ENCODE peak calls at places on chromosome 21, in eight cellular contexts. A is IMR-90; Z is right cardiac atrium; E is AG04450; I is upper lobe of right lung; R is CD8-positive, alpha-beta memory T cell; N is SJSA1; P is suprapubic skin. G is an unnamed sample. For H3K27me3 and H3K9me3, the result is how much of the 10 kb centered on the place peaks cover.

GRCh38 chr21:41600961-41601572 is 93.1 kb upstream of the TMPRSS2 start:
- DNase-seq in N (no peak), P (peak), R (no peak), Z (no peak), A (no peak), I (peak), E (no peak), G (peak)

GRCh38 chr21:36627242-36627641 is 71.7 kb upstream of the SIM2 start:
- DNase-seq in P (no peak), R (no peak), I (no peak), A (peak), E (no peak), Z (no peak), N (peak), G (no peak)

GRCh38 chr21:42478504-42478903 is 17.5 kb downstream of the RSPH1 start:
- DNase-seq in R (no peak), N (no peak), I (no peak), Z (no peak), E (no peak), P (no peak), A (no peak), G (no peak)

GRCh38 chr21:41616063-41616591 is 108.2 kb upstream of the TMPRSS2 start:
- DNase-seq in Z (peak), A (peak), N (peak), P (no peak), I (no peak), R (no peak), E (peak), G (no peak)

GRCh38 chr21:42794551-42794950 is 84.8 kb downstream of the WDR4 start:
- DNase-seq in E (no peak), I (no peak), A (no peak), N (no peak), R (no peak), Z (no peak), P (peak), G (no peak)

GRCh38 chr21:36207577-36208320 is 51.1 kb downstream of the DOP1B start:
- DNase-seq in E (no peak), R (no peak), A (peak), Z (no peak), P (no peak), I (no peak), N (no peak), G (no peak)

GRCh38 chr21:36945496-36946138 is 20.9 kb downstream of the HLCS start:
- DNase-seq in R (no peak), Z (no peak), A (peak), N (no peak), E (no peak), P (no peak), I (no peak), G (no peak)

GRCh38 chr21:44438531-44439210 is 16.6 kb upstream of the LRRC3 start:
- DNase-seq in N (no peak), R (peak), Z (no peak), P (peak), E (no peak), I (peak), A (no peak), G (peak)

GRCh38 chr21:28704746-28705145 is 287.9 kb downstream of the LTN1 start:
- DNase-seq in N (no peak), R (no peak), Z (peak), P (no peak), E (no peak), I (no peak), A (peak), G (no peak)

GRCh38 chr21:28099296-28099695 is 893.4 kb downstream of the LTN1 start:
- DNase-seq in N (no peak), R (no peak), Z (peak), P (no peak), A (peak), E (no peak), I (no peak), G (no peak)

GRCh38 chr21:46567348-46567747 is 37.5 kb downstream of the S100B start:
- DNase-seq in P (no peak), E (no peak), Z (no peak), A (no peak), R (no peak), N (no peak), I (no peak), G (no peak)

GRCh38 chr21:27026501-27026900 is 59.6 kb upstream of the ADAMTS5 start:
- DNase-seq in I (no peak), P (no peak), A (peak), Z (no peak), N (peak), R (no peak), E (no peak), G (no peak)

GRCh38 chr21:29904359-29905282 is 35.2 kb downstream of the GRIK1 start:
- DNase-seq in E (no peak), R (no peak), P (no peak), I (no peak), N (no peak), A (no peak), Z (no peak), G (no peak)

GRCh38 chr21:46667735-46668380 is 32.4 kb downstream of the PRMT2 start:
- DNase-seq in R (no peak), I (no peak), Z (no peak), E (no peak), N (peak), A (peak), P (no peak), G (no peak)

GRCh38 chr21:42559326-42559725 is 45.7 kb downstream of the SLC37A1 start:
- DNase-seq in I (peak), R (no peak), P (peak), E (no peak), Z (no peak), N (no peak), A (no peak), G (no peak)

GRCh38 chr21:42841156-42841915 is 38.0 kb downstream of the WDR4 start:
- DNase-seq in E (no peak), P (peak), A (no peak), N (no peak), I (peak), R (peak), Z (no peak), G (peak)

DNA sequence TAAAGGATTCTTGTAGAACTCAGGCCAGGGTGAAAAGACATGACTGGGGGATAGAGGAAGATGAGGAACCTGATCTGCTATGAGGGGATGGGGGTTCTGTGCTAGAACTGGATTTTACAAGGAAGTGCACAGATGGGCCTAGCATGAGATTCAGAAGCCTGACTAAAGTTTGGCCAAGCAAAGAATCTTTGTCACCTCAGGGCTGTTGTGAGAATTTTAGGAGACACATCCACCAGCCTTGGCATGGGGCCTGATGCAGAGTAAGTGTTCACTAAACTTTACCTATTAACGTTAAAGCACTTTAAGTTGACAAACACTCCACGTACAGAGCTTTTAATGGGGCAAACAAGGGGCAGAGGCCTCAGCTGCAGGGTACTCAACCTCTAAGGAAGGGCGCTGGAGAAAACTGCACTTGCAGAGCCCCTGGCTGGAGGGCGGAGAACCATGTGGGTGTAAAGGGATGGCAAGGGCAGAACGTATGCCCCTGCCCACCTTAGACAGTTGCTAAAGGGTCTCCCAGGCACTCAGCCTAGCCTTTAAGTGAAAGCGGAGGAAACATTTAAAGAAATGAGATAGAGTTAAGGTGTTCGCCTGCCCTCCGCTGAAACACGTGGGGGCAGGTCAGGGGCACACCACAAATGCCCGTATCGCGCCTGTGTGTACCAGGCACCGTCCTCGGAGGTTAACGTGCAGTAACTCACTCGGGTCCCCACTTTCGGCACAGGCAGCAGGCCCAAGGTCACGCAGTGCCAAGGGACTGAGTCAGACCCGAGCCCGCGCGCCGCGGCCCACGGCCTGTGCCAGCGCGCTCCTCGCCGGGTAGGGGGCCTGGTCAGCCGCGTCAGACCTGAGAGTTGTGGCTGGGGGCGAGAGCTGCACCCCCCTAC is 990 bp upstream of the MRPS6 start:
- DNase-seq in R (no peak), A (no peak), N (no peak), E (no peak), P (peak), I (no peak), Z (peak), G (no peak)
- H3K27me3 ChIP-seq in R (under half), A (under half), N (under half), E (under half), P (under half), I (under half), Z (under half), G (under half)

GRCh38 chr21:32708069-32708468 is 19.7 kb downstream of the SYNJ1 start:
- DNase-seq in R (no peak), N (no peak), E (no peak), I (no peak), Z (no peak), P (no peak), A (no peak), G (no peak)
- H3K27ac ChIP-seq in R (no peak), N (no peak), E (no peak), I (no peak), Z (no peak), P (no peak), A (no peak), G (no peak)

GRCh38 chr21:45550552-45551210 is 8.4 kb upstream of the SLC19A1 start:
- DNase-seq in N (no peak), P (peak), Z (no peak), E (no peak), R (peak), A (no peak), I (peak), G (no peak)
- H3K9me3 ChIP-seq in N (under half), P (under half), Z (under half), E (under half), R (under half), A (under half), I (under half), G (under half)

DNA sequence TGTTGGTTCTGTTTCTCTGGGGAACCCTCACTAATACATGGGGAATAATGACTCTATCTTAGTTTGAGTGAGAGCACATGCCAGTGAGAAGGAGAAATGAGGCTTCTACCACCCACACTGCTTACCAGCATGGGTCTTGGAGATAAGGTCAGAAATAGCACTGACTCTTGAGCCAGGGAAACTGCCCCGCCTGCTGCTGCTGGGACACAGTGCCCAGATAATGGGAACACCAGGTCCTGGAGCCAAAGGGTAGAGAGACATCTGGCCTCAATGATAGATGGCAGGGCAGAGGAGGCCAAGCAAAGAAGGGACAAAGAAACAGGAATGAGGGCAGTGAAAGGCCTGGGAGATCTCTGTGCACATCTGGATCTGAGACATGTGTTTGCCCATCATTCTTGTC is 97.4 kb downstream of the MIS18A start:
- DNase-seq in R (no peak), P (no peak), E (no peak), I (no peak), N (no peak), A (no peak), Z (no peak), G (no peak)
- H3K27me3 ChIP-seq in R (under half), P (under half), E (under half), I (under half), N (under half), A (under half), Z (under half), G (under half)

GRCh38 chr21:16407403-16408279 is 677.9 kb downstream of the USP25 start:
- DNase-seq in R (no peak), P (no peak), I (no peak), A (no peak), N (no peak), Z (no peak), E (no peak), G (no peak)
- H3K27ac ChIP-seq in R (no peak), P (no peak), I (no peak), A (no peak), N (no peak), Z (no peak), E (no peak), G (no peak)

GRCh38 chr21:38249256-38249655 is 7.5 kb upstream of the KCNJ15 start:
- DNase-seq in I (no peak), E (no peak), Z (no peak), P (no peak), N (no peak), A (no peak), R (no peak), G (no peak)
- H3K9me3 ChIP-seq in I (under half), E (under half), Z (under half), P (under half), N (under half), A (under half), R (under half), G (under half)